ENCODE peak calls at places on chromosomes 16 and 17, in six cellular contexts. M, E, C, Y, X and L are unnamed samples.

GRCh38 chr17:49000943-49001342 is 3.8 kb downstream of the IGF2BP1 start:
- DNase-seq in X (no peak), Y (no peak), M (no peak), C (no peak), E (no peak), L (no peak)

GRCh38 chr16:48448799-48449481 is 63.7 kb upstream of the SIAH1 start:
- DNase-seq in X (no peak), M (no peak), Y (no peak), C (no peak), E (no peak), L (no peak)

GRCh38 chr16:51569204-51569911 is 418.3 kb upstream of the SALL1 start:
- DNase-seq in C (peak; percentile 57), M (no peak), E (no peak), X (peak; percentile 81), Y (no peak), L (no peak)

GRCh38 chr16:55499951-55500350 is 8.9 kb upstream of the LPCAT2 start:
- DNase-seq in Y (no peak), E (no peak), M (no peak), C (peak; percentile 80), X (peak; percentile 78), L (no peak)

GRCh38 chr17:11644265-11645212 is 46.3 kb downstream of the DNAH9 start:
- DNase-seq in E (no peak), X (peak; percentile 44), C (peak; percentile 94), M (peak; percentile 69), Y (peak; percentile 23), L (peak; percentile 2)

GRCh38 chr17:33640629-33641028 is 347.5 kb upstream of the ASIC2 start:
- DNase-seq in M (no peak), Y (no peak), E (no peak), X (no peak), C (no peak), L (no peak)

GRCh38 chr17:19448341-19449268 is 37.6 kb downstream of the RNF112 start:
- DNase-seq in X (peak; percentile 53), E (no peak), M (peak; percentile 62), C (peak; percentile 68), Y (no peak), L (no peak)

GRCh38 chr17:83155128-83156081 is 76.0 kb downstream of the METRNL start:
- DNase-seq in E (no peak), C (peak; percentile 1), Y (no peak), M (peak; percentile 38), X (no peak), L (no peak)

GRCh38 chr17:64343833-64344637 is 46.6 kb downstream of the PECAM1 start:
- DNase-seq in Y (peak; percentile 81), M (no peak), C (peak; percentile 70), E (peak; percentile 21), X (no peak), L (no peak)

GRCh38 chr17:21286066-21286770 is 1.7 kb downstream of the MAP2K3 start:
- DNase-seq in M (peak; percentile 88), X (peak; percentile 91), C (peak; percentile 41), E (peak; percentile 63), Y (peak; percentile 82), L (peak; percentile 43)

GRCh38 chr17:77825621-77826020 is 132.9 kb upstream of the TNRC6C start:
- DNase-seq in C (no peak), Y (no peak), X (no peak), E (no peak), M (no peak), L (no peak)

GRCh38 chr16:47143329-47143676 is 442 bp downstream of the NETO2 start:
- DNase-seq in E (peak; percentile 30), C (peak; percentile 12), X (peak; percentile 67), Y (peak; percentile 59), M (peak; percentile 74), L (peak; percentile 46)

GRCh38 chr17:77435272-77436057 is 294.7 kb downstream of the SEC14L1 start:
- DNase-seq in M (no peak), E (no peak), Y (no peak), X (no peak), C (no peak), L (no peak)

GRCh38 chr16:66204761-66205160 is 161.7 kb upstream of the CDH5 start:
- DNase-seq in E (no peak), C (no peak), Y (no peak), X (no peak), M (no peak), L (no peak)

GRCh38 chr16:50301626-50302471 is 35.5 kb downstream of the ADCY7 start:
- DNase-seq in E (no peak), M (no peak), Y (no peak), X (peak; percentile 28), C (no peak), L (no peak)

GRCh38 chr17:27956601-27957445 is 63.7 kb upstream of the LYRM9 start:
- DNase-seq in C (no peak), Y (no peak), E (no peak), M (no peak), X (no peak), L (no peak)

GRCh38 chr16:85751665-85752501 is 987 bp upstream of the C16orf74 start:
- DNase-seq in E (no peak), X (peak; percentile 87), C (no peak), Y (no peak), M (no peak), L (no peak)

GRCh38 chr16:74556375-74556922 is 50.5 kb downstream of the GLG1 start:
- DNase-seq in M (no peak), E (no peak), Y (no peak), C (no peak), X (no peak), L (no peak)

GRCh38 chr16:57475711-57476339 is 10.5 kb downstream of the DOK4 start:
- DNase-seq in E (no peak), X (no peak), M (peak; percentile 40), Y (no peak), C (no peak), L (peak; percentile 33)